ENCODE peak calls at places on chromosome 10, in ten cellular contexts. H is activated CD4-positive, alpha-beta T cell treated with anti-CD3 and anti-CD28 coated beads, Interleukin-2, amount 50 U/mL, for 1 hour; A is activated gamma-delta T cell; C is HFFc6; I is T-helper 9 cell; V is ELR; J is Right ventricle myocardium superior; E is progenitor cell of endocrine pancreas; Q is amniotic stem cell; S is mucosa of gallbladder. M is an unnamed sample.

GRCh38 chr10:58851606-58852005 is 324.8 kb upstream of the PHYHIPL start:
- DNase-seq in H (no peak), A (no peak), C (no peak), I (no peak), V (peak), J (no peak), E (no peak), Q (no peak), S (no peak), M (no peak)

GRCh38 chr10:99711129-99711719 is 20.7 kb downstream of the COX15 start:
- DNase-seq in H (peak), A (no peak), C (peak), I (no peak), V (peak), J (no peak), E (no peak), Q (peak), S (peak), M (peak)

GRCh38 chr10:123655763-123656162 is 10.4 kb upstream of the GPR26 start:
- DNase-seq in H (no peak), A (no peak), C (peak), I (no peak), V (peak), J (no peak), E (no peak), Q (no peak), S (no peak), M (no peak)

GRCh38 chr10:124168581-124168980 is 75.2 kb upstream of the CHST15 start:
- DNase-seq in H (no peak), A (no peak), C (no peak), I (no peak), V (no peak), J (no peak), E (no peak), Q (no peak), S (no peak), M (no peak)

GRCh38 chr10:27620425-27621397 is 116.6 kb downstream of the RAB18 start:
- DNase-seq in H (no peak), A (no peak), C (peak), I (no peak), V (no peak), J (no peak), E (no peak), Q (peak), S (no peak), M (peak)

GRCh38 chr10:61175331-61175730 is 231.3 kb upstream of the RHOBTB1 start:
- DNase-seq in H (no peak), A (no peak), C (no peak), I (no peak), V (no peak), J (no peak), E (no peak), Q (no peak), S (no peak), M (peak)

GRCh38 chr10:8054498-8055407 is at the start of gene GATA3:
- DNase-seq in H (peak), A (peak), C (peak), I (peak), V (peak), J (peak), E (no peak), Q (no peak), S (no peak), M (peak)

GRCh38 chr10:115141254-115141653 is 48.1 kb downstream of the ATRNL1 start:
- DNase-seq in H (no peak), A (no peak), C (peak), I (no peak), V (peak), J (no peak), E (no peak), Q (no peak), S (no peak), M (peak)

GRCh38 chr10:44362866-44363711 is 21.8 kb downstream of the CXCL12 start:
- DNase-seq in H (no peak), A (no peak), C (no peak), I (no peak), V (no peak), J (no peak), E (no peak), Q (no peak), S (no peak), M (no peak)

GRCh38 chr10:103822795-103823194 is 32.6 kb downstream of the SH3PXD2A start:
- DNase-seq in H (no peak), A (no peak), C (no peak), I (no peak), V (no peak), J (no peak), E (no peak), Q (no peak), S (no peak), M (no peak)

GRCh38 chr10:35961501-35961900 is 319.4 kb upstream of the FZD8 start:
- DNase-seq in H (no peak), A (no peak), C (peak), I (no peak), V (peak), J (no peak), E (no peak), Q (peak), S (no peak), M (no peak)

GRCh38 chr10:124145109-124145860 is 51.9 kb upstream of the CHST15 start:
- DNase-seq in H (no peak), A (no peak), C (no peak), I (no peak), V (no peak), J (peak), E (no peak), Q (no peak), S (peak), M (peak)

GRCh38 chr10:14547826-14548225 is 217.1 kb upstream of the FRMD4A start:
- DNase-seq in H (no peak), A (no peak), C (no peak), I (no peak), V (peak), J (no peak), E (no peak), Q (no peak), S (no peak), M (no peak)

GRCh38 chr10:67912330-67912946 is 28.0 kb downstream of the SIRT1 start:
- DNase-seq in H (no peak), A (no peak), C (peak), I (no peak), V (no peak), J (no peak), E (no peak), Q (no peak), S (no peak), M (no peak)

GRCh38 chr10:86700851-86701617 is 32.7 kb downstream of the LDB3 start:
- DNase-seq in H (no peak), A (no peak), C (no peak), I (no peak), V (no peak), J (peak), E (no peak), Q (no peak), S (no peak), M (no peak)

GRCh38 chr10:24952701-24953349 is 419 bp upstream of the PRTFDC1 start:
- DNase-seq in H (peak), A (peak), C (peak), I (peak), V (peak), J (peak), E (peak), Q (no peak), S (peak), M (no peak)

GRCh38 chr10:109282510-109282909 is 640.8 kb downstream of the XPNPEP1 start:
- DNase-seq in H (no peak), A (no peak), C (peak), I (no peak), V (peak), J (no peak), E (no peak), Q (peak), S (no peak), M (peak)

GRCh38 chr10:28903716-28904115 is 226.4 kb downstream of the BAMBI start:
- DNase-seq in H (no peak), A (no peak), C (no peak), I (no peak), V (no peak), J (no peak), E (no peak), Q (no peak), S (no peak), M (no peak)

GRCh38 chr10:71975891-71976725 is 11.9 kb downstream of the CHST3 start:
- DNase-seq in H (no peak), A (no peak), C (peak), I (no peak), V (peak), J (no peak), E (no peak), Q (peak), S (peak), M (peak)

GRCh38 chr10:63264852-63265617 is 131.9 kb downstream of the NRBF2 start:
- DNase-seq in H (no peak), A (no peak), C (peak), I (peak), V (peak), J (no peak), E (no peak), Q (no peak), S (peak), M (peak)

GRCh38 chr10:58930497-58930896 is 245.9 kb upstream of the PHYHIPL start:
- DNase-seq in H (no peak), A (no peak), C (peak), I (no peak), V (no peak), J (no peak), E (no peak), Q (no peak), S (no peak), M (no peak)

GRCh38 chr10:96890580-96890979 is 58.5 kb downstream of the LCOR start:
- DNase-seq in H (no peak), A (no peak), C (no peak), I (no peak), V (no peak), J (no peak), E (no peak), Q (no peak), S (no peak), M (no peak)

GRCh38 chr10:66501356-66501755 is 424.5 kb upstream of the LRRTM3 start:
- DNase-seq in H (no peak), A (no peak), C (no peak), I (no peak), V (no peak), J (no peak), E (no peak), Q (no peak), S (no peak), M (no peak)

GRCh38 chr10:52451817-52452216 is 137.7 kb downstream of the DKK1 start:
- DNase-seq in H (no peak), A (no peak), C (peak), I (no peak), V (peak), J (no peak), E (no peak), Q (no peak), S (no peak), M (peak)

GRCh38 chr10:14349081-14349480 is 18.4 kb upstream of the FRMD4A start:
- DNase-seq in H (no peak), A (no peak), C (no peak), I (no peak), V (no peak), J (no peak), E (no peak), Q (no peak), S (no peak), M (no peak)

GRCh38 chr10:79386637-79387465 is 39.6 kb downstream of the PPIF start:
- DNase-seq in H (no peak), A (no peak), C (no peak), I (no peak), V (no peak), J (no peak), E (peak), Q (no peak), S (peak), M (no peak)

GRCh38 chr10:79398642-79399041 is 46.8 kb downstream of the ZCCHC24 start:
- DNase-seq in H (no peak), A (no peak), C (no peak), I (no peak), V (no peak), J (no peak), E (no peak), Q (no peak), S (no peak), M (no peak)

GRCh38 chr10:106566871-106567270 is 597.6 kb downstream of the SORCS1 start:
- DNase-seq in H (no peak), A (no peak), C (no peak), I (no peak), V (no peak), J (no peak), E (no peak), Q (no peak), S (no peak), M (no peak)

GRCh38 chr10:131943021-131943814 is 38.5 kb downstream of the BNIP3 start:
- DNase-seq in H (peak), A (no peak), C (no peak), I (no peak), V (peak), J (no peak), E (no peak), Q (no peak), S (no peak), M (no peak)

GRCh38 chr10:132112611-132113010 is 46.9 kb downstream of the JAKMIP3 start:
- DNase-seq in H (no peak), A (no peak), C (no peak), I (no peak), V (no peak), J (peak), E (no peak), Q (no peak), S (no peak), M (no peak)

GRCh38 chr10:111578076-111578475 is 501.2 kb downstream of the ADRA2A start:
- DNase-seq in H (no peak), A (no peak), C (no peak), I (no peak), V (no peak), J (no peak), E (no peak), Q (no peak), S (peak), M (no peak)

GRCh38 chr10:78756604-78757442 is 311.9 kb upstream of the ZMIZ1 start:
- DNase-seq in H (no peak), A (no peak), C (peak), I (no peak), V (peak), J (peak), E (no peak), Q (peak), S (peak), M (peak)

GRCh38 chr10:21860718-21861117 is 142.8 kb downstream of the DNAJC1 start:
- DNase-seq in H (no peak), A (no peak), C (no peak), I (no peak), V (no peak), J (no peak), E (no peak), Q (no peak), S (no peak), M (no peak)

M was measured in fibroblast of the conjunctiva.